ENCODE peak calls at places on chromosomes 13 and 19, in four cellular contexts. V is HS-5, M is NCI-H1092, O is A172. Q is an unnamed sample.

GRCh38 chr13:37910790-37911189 is 41.2 kb upstream of the TRPC4 start:
- DNase-seq in V (no peak), M (no peak), O (no peak), Q (no peak)

GRCh38 chr13:114282143-114282685 is 813 bp downstream of the UPF3A start:
- DNase-seq in V (no peak), M (peak), O (no peak), Q (no peak)

GRCh38 chr13:96243371-96243770 is 153.5 kb downstream of the HS6ST3 start:
- DNase-seq in V (no peak), M (no peak), O (no peak), Q (no peak)

GRCh38 chr13:49652691-49653305 is 24.5 kb downstream of the ARL11 start:
- DNase-seq in V (no peak), M (peak), O (peak), Q (no peak)

GRCh38 chr13:112249644-112250610 is 126.2 kb upstream of the SPACA7 start:
- DNase-seq in V (no peak), M (no peak), O (no peak), Q (no peak)

GRCh38 chr19:54573330-54573872 is at the start of gene LILRA2:
- DNase-seq in V (no peak), M (no peak), O (no peak), Q (no peak)

GRCh38 chr19:17821190-17821589 is at the start of gene INSL3:
- DNase-seq in V (no peak), M (no peak), O (no peak), Q (no peak)

GRCh38 chr13:46629811-46630413 is 76.9 kb downstream of the LRCH1 start:
- DNase-seq in V (no peak), M (no peak), O (no peak), Q (no peak)

GRCh38 chr19:10858204-10858828 is 10.1 kb downstream of the C19orf38 start:
- DNase-seq in V (no peak), M (no peak), O (no peak), Q (peak)

GRCh38 chr19:40398417-40399056 is 8.6 kb upstream of the HIPK4 start:
- DNase-seq in V (no peak), M (no peak), O (no peak), Q (no peak)

GRCh38 chr19:16330368-16330801 is 5.8 kb downstream of the KLF2 start:
- DNase-seq in V (peak), M (no peak), O (peak), Q (peak)

GRCh38 chr13:110421696-110422395 is 114.8 kb downstream of the COL4A2 start:
- DNase-seq in V (no peak), M (no peak), O (no peak), Q (no peak)

GRCh38 chr13:91405240-91405639 is 6.8 kb downstream of the GPC5 start:
- DNase-seq in V (no peak), M (no peak), O (no peak), Q (no peak)

GRCh38 chr13:49446473-49446872 is 2.4 kb downstream of the SETDB2 start:
- DNase-seq in V (no peak), M (no peak), O (no peak), Q (no peak)

GRCh38 chr13:50309872-50310594 is 294.8 kb downstream of the KCNRG start:
- DNase-seq in V (no peak), M (no peak), O (no peak), Q (no peak)

GRCh38 chr19:7870571-7871279 is 3.5 kb downstream of the PRR36 start:
- DNase-seq in V (no peak), M (no peak), O (peak), Q (no peak)

GRCh38 chr13:110853235-110853721 is 61.6 kb downstream of the ANKRD10 start:
- DNase-seq in V (no peak), M (no peak), O (no peak), Q (no peak)

GRCh38 chr13:33110713-33111413 is 94.6 kb downstream of the KL start:
- DNase-seq in V (no peak), M (no peak), O (no peak), Q (no peak)

GRCh38 chr13:100203696-100204367 is 114.9 kb downstream of the PCCA start:
- DNase-seq in V (peak), M (no peak), O (peak), Q (no peak)

GRCh38 chr19:3932931-3933810 is at the start of gene NMRK2:
- DNase-seq in V (no peak), M (no peak), O (no peak), Q (no peak)

GRCh38 chr13:93932901-93933300 is 546.6 kb downstream of the DCT start:
- DNase-seq in V (no peak), M (no peak), O (no peak), Q (no peak)

GRCh38 chr19:19113040-19113541 is 25.2 kb downstream of the TMEM161A start:
- DNase-seq in V (no peak), M (no peak), O (peak), Q (no peak)

GRCh38 chr19:35296644-35297514 is 4.9 kb downstream of the MAG start:
- DNase-seq in V (no peak), M (no peak), O (no peak), Q (no peak)

GRCh38 chr19:2253106-2254051 is 2.8 kb downstream of the JSRP1 start:
- DNase-seq in V (no peak), M (no peak), O (no peak), Q (peak)

GRCh38 chr13:98429977-98430785 is 146.7 kb downstream of the STK24 start:
- DNase-seq in V (no peak), M (no peak), O (no peak), Q (no peak)

GRCh38 chr13:32456591-32456990 is 28.7 kb upstream of the N4BP2L1 start:
- DNase-seq in V (no peak), M (no peak), O (no peak), Q (no peak)

GRCh38 chr19:3516675-3517207 is 10.6 kb downstream of the FZR1 start:
- DNase-seq in V (no peak), M (peak), O (no peak), Q (peak)

GRCh38 chr13:67077132-67077531 is 153.0 kb downstream of the PCDH9 start:
- DNase-seq in V (no peak), M (no peak), O (no peak), Q (no peak)

GRCh38 chr19:7159105-7159933 is 89.8 kb downstream of the ZNF557 start:
- DNase-seq in V (peak), M (no peak), O (peak), Q (no peak)

GRCh38 chr13:112456138-112457056 is 80.2 kb downstream of the SPACA7 start:
- DNase-seq in V (no peak), M (no peak), O (no peak), Q (no peak)

GRCh38 chr13:30725331-30726085 is 9.8 kb upstream of the ALOX5AP start:
- DNase-seq in V (no peak), M (peak), O (no peak), Q (no peak)

GRCh38 chr13:43377955-43378354 is 354.6 kb downstream of the DNAJC15 start:
- DNase-seq in V (peak), M (no peak), O (no peak), Q (no peak)

GRCh38 chr13:91381371-91381770 is 17.1 kb upstream of the GPC5 start:
- DNase-seq in V (no peak), M (no peak), O (no peak), Q (no peak)

GRCh38 chr13:19818223-19818842 is 35.6 kb upstream of the PSPC1 start:
- DNase-seq in V (no peak), M (no peak), O (no peak), Q (peak)